ENCODE peak calls at places on chromosomes 16 and 17, in nine cellular contexts. X, V, F, Q, L, H, D, I and N are unnamed samples.

GRCh38 chr17:7296189-7296861 is 1.9 kb upstream of the YBX2 start:
- DNase-seq in L (peak), D (peak), I (peak), V (peak), X (peak), H (no peak), Q (peak), F (peak), N (peak)

GRCh38 chr17:15000661-15001060 is 264.5 kb downstream of the PMP22 start:
- DNase-seq in X (peak), V (no peak), F (no peak), I (no peak), Q (no peak), L (no peak), D (no peak), H (no peak), N (no peak)

GRCh38 chr16:6918661-6919060 is 414.0 kb upstream of the RBFOX1 start:
- DNase-seq in H (no peak), X (no peak), V (no peak), L (no peak), F (no peak), D (no peak), Q (no peak), I (no peak), N (no peak)

GRCh38 chr17:76826290-76827138 is 41.7 kb upstream of the MGAT5B start:
- DNase-seq in F (no peak), X (no peak), D (no peak), I (no peak), V (no peak), H (no peak), L (no peak), Q (no peak), N (no peak)

GRCh38 chr16:8739989-8740704 is 57.3 kb downstream of the TMEM186 start:
- DNase-seq in F (no peak), Q (no peak), I (no peak), L (no peak), H (no peak), D (peak), V (no peak), X (no peak), N (no peak)

GRCh38 chr17:10013360-10014112 is 108.5 kb upstream of the RCVRN start:
- DNase-seq in H (no peak), V (no peak), L (no peak), I (peak), F (no peak), Q (no peak), X (no peak), D (no peak), N (no peak)

GRCh38 chr17:66567234-66568170 is 265.1 kb downstream of the PRKCA start:
- DNase-seq in F (peak), I (peak), D (peak), X (peak), H (peak), V (peak), Q (peak), L (peak), N (peak)

GRCh38 chr17:57501016-57501415 is 244.1 kb downstream of the CCDC182 start:
- DNase-seq in V (no peak), L (no peak), F (no peak), H (no peak), D (no peak), Q (no peak), I (no peak), X (no peak), N (no peak)

GRCh38 chr16:48734220-48734619 is 124.2 kb upstream of the N4BP1 start:
- DNase-seq in F (no peak), I (no peak), L (no peak), V (no peak), X (no peak), H (no peak), D (no peak), Q (no peak), N (no peak)

GRCh38 chr17:44071772-44072171 is 1.2 kb downstream of the G6PC3 start:
- DNase-seq in L (no peak), Q (no peak), D (no peak), V (no peak), I (no peak), H (no peak), F (no peak), X (peak), N (no peak)

GRCh38 chr16:47970291-47970931 is 185.4 kb downstream of the ABCC12 start:
- DNase-seq in I (peak), V (no peak), D (no peak), H (no peak), Q (peak), F (peak), L (no peak), X (peak), N (no peak)

GRCh38 chr17:44005865-44006580 is 1.6 kb downstream of the NAGS start:
- DNase-seq in D (peak), X (peak), I (no peak), L (no peak), V (no peak), F (no peak), H (no peak), Q (no peak), N (peak)

GRCh38 chr17:47879028-47879585 is 16.9 kb upstream of the SP2 start:
- DNase-seq in X (no peak), Q (no peak), D (no peak), F (no peak), L (no peak), V (no peak), I (no peak), H (no peak), N (no peak)

GRCh38 chr16:67865318-67865717 is 7.5 kb upstream of the EDC4 start:
- DNase-seq in F (peak), H (no peak), X (peak), D (no peak), V (no peak), L (no peak), Q (no peak), I (peak), N (no peak)

GRCh38 chr16:379183-379960 is 2.4 kb downstream of the PGAP6 start:
- DNase-seq in V (no peak), F (no peak), H (no peak), I (no peak), L (no peak), Q (peak), X (peak), D (peak), N (no peak)

GRCh38 chr16:58843675-58844074 is 109.6 kb upstream of the GOT2 start:
- DNase-seq in Q (no peak), V (peak), L (no peak), I (peak), X (peak), H (no peak), F (no peak), D (no peak), N (no peak)

GRCh38 chr17:6393368-6393952 is 41.5 kb downstream of the AIPL1 start:
- DNase-seq in D (no peak), L (no peak), I (no peak), Q (no peak), V (no peak), X (no peak), F (no peak), H (no peak), N (no peak)

GRCh38 chr17:48113201-48113676 is 5.7 kb downstream of the SNX11 start:
- DNase-seq in H (peak), I (no peak), Q (no peak), L (no peak), D (no peak), F (no peak), X (no peak), V (no peak), N (no peak)

GRCh38 chr16:2206420-2206779 is 1.1 kb downstream of the MLST8 start:
- DNase-seq in X (no peak), F (no peak), I (no peak), D (no peak), L (no peak), Q (no peak), H (no peak), V (no peak), N (no peak)

GRCh38 chr16:2204727-2205103 is 539 bp upstream of the MLST8 start:
- DNase-seq in L (no peak), H (no peak), F (no peak), X (no peak), D (no peak), Q (no peak), V (no peak), I (no peak), N (no peak)

GRCh38 chr16:2206780-2207433 is 1.7 kb downstream of the MLST8 start:
- DNase-seq in L (no peak), V (no peak), D (no peak), X (no peak), F (no peak), I (no peak), Q (no peak), H (no peak), N (no peak)

GRCh38 chr16:2205967-2206313 is 686 bp downstream of the MLST8 start:
- DNase-seq in Q (no peak), L (no peak), F (no peak), X (no peak), I (no peak), D (no peak), H (no peak), V (no peak), N (peak)

GRCh38 chr16:2205104-2205966 is at the start of gene MLST8:
- DNase-seq in H (peak), Q (peak), I (peak), X (peak), F (peak), L (peak), D (peak), V (peak), N (peak)
- TF ChIP-seq CTCF in H (no peak), Q (peak), I (no peak), X (no peak), F (no peak), L (peak), D (peak), V (no peak), N (peak)

DNA sequence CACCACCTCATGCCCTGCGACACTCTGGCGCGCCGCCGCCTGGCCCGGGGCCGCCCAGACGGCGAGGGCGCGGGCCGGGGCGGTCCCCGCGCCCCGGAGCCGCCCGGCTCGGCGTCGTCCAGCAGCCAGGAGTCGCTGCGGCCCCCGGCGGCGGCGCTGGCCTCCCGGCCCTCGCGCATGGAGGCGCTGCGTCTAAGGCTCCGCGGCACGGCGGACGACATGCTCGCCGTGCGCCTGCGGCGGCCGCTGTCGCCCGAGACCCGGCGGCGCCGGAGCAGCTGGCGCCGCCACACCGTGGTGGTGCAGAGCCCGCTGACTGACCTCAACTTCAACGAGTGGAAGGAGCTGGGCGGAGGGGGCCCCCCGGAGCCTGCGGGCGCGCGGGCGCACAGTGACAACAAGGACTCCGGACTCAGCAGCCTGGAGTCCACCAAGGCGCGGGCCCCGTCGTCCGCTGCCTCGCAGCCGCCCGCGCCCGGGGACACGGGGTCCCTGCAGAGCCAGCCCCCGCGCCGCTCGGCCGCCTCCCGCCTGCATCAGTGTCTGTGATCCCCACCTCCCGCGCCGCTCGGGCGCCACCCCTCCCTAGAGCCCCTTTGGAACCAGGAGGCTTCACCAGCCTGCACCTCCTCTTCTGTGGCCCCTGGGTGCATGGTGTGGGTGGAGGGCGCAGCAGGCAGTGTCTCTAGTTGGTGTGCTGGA is 82.3 kb downstream of the ARHGAP23 start:
- DNase-seq in H (no peak), V (no peak), F (no peak), L (no peak), D (no peak), Q (peak), X (peak), I (peak), N (peak)
- TF ChIP-seq CTCF in H (no peak), V (no peak), F (no peak), L (peak), D (no peak), Q (peak), X (no peak), I (no peak), N (no peak)

GRCh38 chr16:77169650-77170236 is 21.2 kb upstream of the MON1B start:
- DNase-seq in L (no peak), X (peak), D (no peak), F (peak), Q (peak), I (peak), V (peak), H (no peak), N (peak)
- TF ChIP-seq CTCF in L (peak), X (peak), D (peak), F (peak), Q (peak), I (peak), V (peak), H (peak), N (peak)

GRCh38 chr16:88554711-88555264 is 15.4 kb upstream of the ZC3H18 start:
- DNase-seq in D (no peak), F (no peak), Q (no peak), X (no peak), V (no peak), L (no peak), I (no peak), H (no peak), N (peak)

GRCh38 chr16:88561485-88562369 is 8.5 kb upstream of the ZC3H18 start:
- DNase-seq in V (peak), L (no peak), D (no peak), X (peak), F (peak), H (peak), I (peak), Q (no peak), N (peak)

GRCh38 chr16:88556294-88556988 is 13.8 kb upstream of the ZC3H18 start:
- DNase-seq in I (no peak), L (no peak), D (no peak), Q (no peak), X (no peak), F (no peak), V (no peak), H (no peak), N (no peak)

GRCh38 chr16:88560722-88561484 is 9.3 kb upstream of the ZC3H18 start:
- DNase-seq in I (peak), V (no peak), D (no peak), F (no peak), L (no peak), X (peak), Q (peak), H (no peak), N (no peak)

DNA sequence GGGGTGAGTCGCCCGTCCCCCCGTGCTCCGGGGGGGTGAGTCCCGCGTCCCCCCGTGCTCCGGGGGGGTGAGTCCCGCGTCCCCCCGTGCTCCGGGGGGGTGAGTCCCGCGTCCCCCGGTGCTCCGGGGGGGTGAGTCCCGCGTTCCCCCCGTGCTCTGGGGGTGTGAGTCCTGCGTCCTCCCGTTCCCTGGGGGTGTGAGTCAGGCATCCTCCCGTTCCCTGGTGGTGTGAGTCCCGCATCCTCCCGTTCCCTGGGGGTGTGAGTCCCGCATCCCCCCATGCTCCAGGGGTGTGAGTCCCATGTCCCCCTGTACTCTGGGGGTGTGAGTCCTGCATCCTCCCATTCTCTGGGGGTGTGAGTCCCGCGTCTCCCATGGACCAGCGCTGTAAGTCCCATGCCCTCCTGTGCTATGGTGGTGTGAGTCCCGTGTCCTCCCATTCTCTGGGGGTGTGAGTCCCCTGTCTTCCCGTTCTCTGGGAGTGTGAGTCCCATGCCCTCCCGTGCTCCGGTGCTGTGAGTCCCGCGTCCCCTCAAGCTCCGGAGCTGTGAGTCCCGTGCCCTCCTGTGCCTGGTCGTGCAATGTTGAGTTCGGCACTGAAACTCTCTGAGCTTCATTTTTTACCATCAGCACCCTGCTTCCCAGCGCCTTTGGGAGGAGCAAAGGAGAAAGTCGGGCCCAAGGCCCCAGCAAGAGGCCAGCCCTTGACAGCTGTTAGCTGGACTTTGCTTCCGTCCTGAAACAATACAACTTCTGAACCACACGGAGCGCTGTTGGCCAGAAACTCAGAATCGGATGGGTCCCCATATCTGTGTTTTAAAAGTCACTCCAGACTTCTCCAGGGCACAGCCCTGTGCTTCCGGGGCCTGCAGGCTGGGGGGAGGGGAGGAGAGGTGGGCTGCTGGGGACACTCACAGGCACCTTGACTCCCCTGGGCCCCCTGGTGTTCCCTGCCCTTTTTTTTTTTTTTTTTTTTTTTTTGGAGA is 11.5 kb upstream of the ZC3H18 start:
- DNase-seq in Q (no peak), D (no peak), L (peak), I (peak), H (no peak), F (peak), V (peak), X (peak), N (peak)
- TF ChIP-seq CTCF in Q (peak), D (peak), L (peak), I (peak), H (no peak), F (peak), V (peak), X (peak), N (peak)

GRCh38 chr17:65218261-65218660 is 81.1 kb downstream of the RGS9 start:
- DNase-seq in L (no peak), V (no peak), I (no peak), X (no peak), F (no peak), D (no peak), Q (no peak), H (no peak), N (no peak)
- TF ChIP-seq CTCF in L (no peak), V (no peak), I (no peak), X (no peak), F (no peak), D (no peak), Q (no peak), H (no peak), N (no peak)

GRCh38 chr17:8861482-8862181 is 5.8 kb downstream of the PIK3R6 start:
- DNase-seq in X (no peak), Q (no peak), I (no peak), V (no peak), D (no peak), F (no peak), L (no peak), H (no peak), N (no peak)

GRCh38 chr17:8856869-8857575 is 10.5 kb downstream of the PIK3R6 start:
- DNase-seq in Q (no peak), H (no peak), F (no peak), V (no peak), X (no peak), I (no peak), L (no peak), D (no peak), N (no peak)

GRCh38 chr17:8859804-8860430 is 7.6 kb downstream of the PIK3R6 start:
- DNase-seq in H (no peak), D (no peak), Q (no peak), V (no peak), I (no peak), L (no peak), F (no peak), X (no peak), N (no peak)

GRCh38 chr17:8857919-8858318 is 9.6 kb downstream of the PIK3R6 start:
- DNase-seq in Q (no peak), D (no peak), H (no peak), I (no peak), X (peak), F (no peak), L (peak), V (peak), N (no peak)

DNA sequence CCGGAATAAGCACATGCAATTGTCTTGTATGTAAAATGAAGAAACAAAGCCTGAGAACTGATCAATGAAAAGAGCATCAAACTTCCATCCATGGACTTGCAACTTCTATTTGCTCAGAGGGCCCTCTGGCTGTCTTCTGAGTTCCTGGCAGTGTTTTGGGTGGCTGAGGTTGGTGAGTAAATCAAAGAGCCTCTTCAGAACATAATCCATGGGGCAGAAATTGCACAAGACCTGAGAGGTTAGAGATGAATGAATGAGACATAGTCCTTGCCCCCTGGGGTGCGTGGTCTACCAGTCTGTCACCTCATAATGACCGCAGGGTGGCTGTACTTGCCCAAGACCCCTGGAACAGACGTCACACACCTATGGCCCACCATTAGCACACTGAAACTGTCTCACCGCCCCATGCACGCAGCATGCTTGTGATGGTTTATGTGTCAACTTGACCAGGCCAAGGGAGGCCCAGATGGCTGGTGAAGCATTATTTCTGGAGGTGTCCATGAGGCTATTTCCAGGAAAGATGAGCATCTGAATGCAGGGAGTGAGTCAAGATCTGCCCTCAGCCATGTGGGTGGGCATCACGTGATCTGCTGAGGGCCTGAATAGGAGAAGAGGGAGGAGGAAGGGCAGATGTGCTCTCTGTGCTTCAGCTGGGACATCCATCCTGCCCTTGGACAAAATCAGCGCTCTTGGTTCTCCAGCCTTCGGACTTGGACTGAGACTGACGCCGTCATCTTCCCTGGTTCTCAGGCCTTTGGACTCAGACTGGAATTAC is 8.3 kb downstream of the PIK3R6 start:
- DNase-seq in X (peak), L (no peak), Q (no peak), I (no peak), F (no peak), H (no peak), V (peak), D (peak), N (no peak)
- TF ChIP-seq CTCF in X (no peak), L (no peak), Q (no peak), I (no peak), F (no peak), H (no peak), V (no peak), D (no peak), N (no peak)

DNA sequence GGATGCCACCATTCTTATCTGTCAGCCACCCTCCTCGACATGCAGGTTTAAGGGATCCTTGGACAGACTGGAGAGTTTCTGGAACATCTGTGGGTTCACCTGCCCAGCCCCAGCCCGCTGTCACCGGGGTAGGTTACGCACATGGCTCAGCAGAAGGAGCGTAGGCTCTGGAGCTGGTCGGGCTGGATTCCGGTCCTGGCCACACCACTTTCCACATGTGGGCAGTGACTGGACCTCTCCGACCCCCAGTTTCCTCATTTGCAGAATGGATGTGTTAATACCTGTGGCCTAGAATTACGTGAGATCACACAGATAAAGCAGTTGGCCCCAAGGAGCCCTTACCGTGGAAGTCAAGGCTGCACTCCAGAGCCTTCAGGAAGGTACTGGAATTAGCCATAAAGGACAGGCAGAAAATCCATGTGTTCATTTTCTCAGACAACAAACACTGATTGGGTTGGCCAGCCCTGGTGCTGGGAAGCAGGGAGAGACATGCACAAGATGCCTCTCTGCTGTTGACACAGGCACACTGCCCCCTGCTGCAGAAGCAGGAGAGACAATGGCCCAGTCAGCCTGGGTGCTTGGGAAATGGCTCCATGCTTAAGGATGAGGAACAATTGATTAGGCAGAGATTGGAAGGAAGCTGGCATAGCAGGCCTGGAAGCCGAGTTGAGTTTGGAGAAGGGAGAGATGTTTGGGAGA is 58.8 kb downstream of the SF3B3 start:
- DNase-seq in V (no peak), F (no peak), D (no peak), X (no peak), I (no peak), L (no peak), Q (no peak), H (no peak), N (no peak)
- TF ChIP-seq CTCF in V (no peak), F (no peak), D (peak), X (peak), I (peak), L (peak), Q (peak), H (no peak), N (no peak)